ENCODE peak calls at places on chromosomes 2 and 18, in six cellular contexts. J is right atrium auricular region, R is HepG2, I is A549, L is colonic mucosa, V is ovary. Q is an unnamed sample.

GRCh38 chr2:160952462-160952861 is 207.8 kb upstream of the TANK start:
- DNase-seq in L (no peak), I (no peak), J (no peak), V (peak; percentile 43), R (no peak), Q (no peak)

GRCh38 chr2:223909048-223909741 is 35.9 kb downstream of the WDFY1 start:
- DNase-seq in R (peak; percentile 50), I (peak; percentile 10), V (no peak), J (no peak), L (no peak), Q (no peak)

GRCh38 chr2:223545406-223545805 is 56.8 kb downstream of the SCG2 start:
- DNase-seq in J (no peak), L (no peak), I (no peak), R (no peak), V (no peak), Q (no peak)

GRCh38 chr2:111627256-111627655 is 256.7 kb downstream of the ANAPC1 start:
- DNase-seq in I (no peak), L (no peak), J (no peak), R (no peak), V (no peak), Q (no peak)

GRCh38 chr2:8569332-8569930 is 112.4 kb upstream of the ID2 start:
- DNase-seq in I (no peak), V (no peak), R (no peak), J (no peak), L (peak; percentile 15), Q (peak; percentile 13)

GRCh38 chr2:12081481-12082210 is 335.2 kb downstream of the LPIN1 start:
- DNase-seq in I (no peak), R (no peak), L (no peak), J (no peak), V (no peak), Q (no peak)

GRCh38 chr2:224217233-224217961 is 178.3 kb upstream of the SERPINE2 start:
- DNase-seq in I (no peak), R (no peak), V (no peak), J (no peak), L (no peak), Q (no peak)

GRCh38 chr18:79729611-79730010 is 50.0 kb downstream of the CTDP1 start:
- DNase-seq in L (no peak), I (no peak), V (no peak), R (no peak), J (no peak), Q (no peak)

GRCh38 chr18:11906926-11907874 is 917 bp downstream of the MPPE1 start:
- DNase-seq in V (no peak), R (no peak), I (no peak), L (peak; percentile 22), J (no peak), Q (no peak)

GRCh38 chr18:68330658-68331057 is 384.2 kb downstream of the TMX3 start:
- DNase-seq in J (no peak), R (no peak), L (no peak), I (no peak), V (no peak), Q (no peak)

GRCh38 chr2:69811591-69811990 is 17.9 kb upstream of the GMCL1 start:
- DNase-seq in I (no peak), R (no peak), J (no peak), V (no peak), L (no peak), Q (no peak)

GRCh38 chr2:45138904-45139303 is 129.7 kb upstream of the SIX2 start:
- DNase-seq in L (no peak), R (no peak), J (no peak), V (no peak), I (no peak), Q (no peak)

GRCh38 chr2:183035298-183035953 is 2.8 kb downstream of the NCKAP1 start:
- DNase-seq in L (no peak), V (no peak), I (peak; percentile 2), J (no peak), R (no peak), Q (no peak)

GRCh38 chr2:28991021-28991420 is 9.9 kb downstream of the TOGARAM2 start:
- DNase-seq in V (peak; percentile 51), L (no peak), R (no peak), I (no peak), J (no peak), Q (peak; percentile 36)

GRCh38 chr18:6001867-6002266 is 106.5 kb upstream of the TMEM200C start:
- DNase-seq in I (no peak), L (no peak), V (no peak), R (no peak), J (no peak), Q (no peak)

GRCh38 chr2:47510745-47511144 is 107.8 kb downstream of the MSH2 start:
- DNase-seq in R (peak; percentile 12), L (no peak), J (no peak), V (no peak), I (peak; percentile 38), Q (no peak)

GRCh38 chr18:22510697-22511096 is 93.0 kb upstream of the CTAGE1 start:
- DNase-seq in J (no peak), V (no peak), I (no peak), L (no peak), R (no peak), Q (no peak)

GRCh38 chr2:40451926-40452605 is at the start of gene SLC8A1:
- DNase-seq in L (no peak), I (peak; percentile 49), R (no peak), J (no peak), V (peak; percentile 21), Q (no peak)

GRCh38 chr2:647003-647560 is 30.1 kb downstream of the TMEM18 start:
- DNase-seq in R (no peak), L (no peak), V (no peak), J (peak; percentile 50), I (no peak), Q (peak; percentile 11)

GRCh38 chr2:215536476-215536875 is 100.6 kb upstream of the FN1 start:
- DNase-seq in I (no peak), J (no peak), R (no peak), L (no peak), V (no peak), Q (no peak)

GRCh38 chr2:174682578-174683391 is 81.5 kb downstream of the CHRNA1 start:
- DNase-seq in J (no peak), L (peak; percentile 58), I (peak; percentile 64), R (no peak), V (peak; percentile 77), Q (peak; percentile 61)

GRCh38 chr18:79489048-79489899 is 93.5 kb downstream of the NFATC1 start:
- DNase-seq in L (no peak), V (peak; percentile 13), R (no peak), J (no peak), I (no peak), Q (no peak)

GRCh38 chr2:231711677-231712461 is 3.5 kb downstream of the PTMA start:
- DNase-seq in I (no peak), L (no peak), V (peak; percentile 15), J (no peak), R (no peak), Q (no peak)

GRCh38 chr18:45014047-45014501 is 333.4 kb downstream of the SETBP1 start:
- DNase-seq in R (no peak), I (peak; percentile 61), L (no peak), J (peak; percentile 62), V (no peak), Q (no peak)

GRCh38 chr2:174021056-174021656 is 56.0 kb upstream of the SP3 start:
- DNase-seq in J (no peak), R (no peak), I (no peak), L (no peak), V (no peak), Q (no peak)

GRCh38 chr2:241764272-241765241 is 12.1 kb upstream of the GAL3ST2 start:
- DNase-seq in I (no peak), J (no peak), V (no peak), L (no peak), R (no peak), Q (no peak)

GRCh38 chr18:61183798-61184197 is 149.4 kb upstream of the CDH20 start:
- DNase-seq in V (no peak), J (no peak), I (no peak), L (no peak), R (no peak), Q (no peak)

DNA sequence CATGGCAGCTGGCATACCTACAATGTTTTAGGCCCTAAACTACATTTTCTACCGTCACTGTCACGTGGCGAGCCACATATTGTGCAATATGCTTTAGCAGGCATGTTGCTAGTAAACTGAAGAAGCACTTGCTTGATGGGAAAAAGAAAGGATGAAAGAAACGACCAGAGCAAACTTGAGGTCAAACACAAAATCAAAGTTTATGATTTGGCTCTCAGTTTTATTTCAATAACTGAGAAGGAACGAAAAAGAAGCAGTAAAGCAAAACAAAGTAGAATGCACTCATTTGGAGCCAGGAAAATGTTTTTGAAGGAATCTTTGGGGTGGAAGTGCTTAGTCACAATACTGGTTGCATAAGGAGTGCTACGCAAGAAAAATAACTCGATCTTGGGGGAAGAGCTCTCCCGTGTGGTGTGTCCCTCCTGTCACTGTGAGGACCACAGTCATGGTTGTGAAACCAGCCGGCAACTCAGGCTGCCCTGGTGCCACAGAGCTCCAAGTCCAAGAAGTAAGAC is 349.8 kb downstream of the RBM43 start:
- DNase-seq in R (peak; percentile 24), V (peak; percentile 46), L (peak; percentile 37), I (peak; percentile 70), J (peak; percentile 92), Q (peak; percentile 27)
- TF ChIP-seq CTCF in R (peak; percentile 25), V (no peak), L (no peak), I (peak; percentile 30), J (no peak), Q (no peak)

GRCh38 chr2:15750433-15750814 is 158.8 kb downstream of the DDX1 start:
- DNase-seq in V (no peak), J (no peak), L (no peak), R (no peak), I (no peak), Q (no peak)
- H3K27ac ChIP-seq in V (no peak overlapping the region), J (no peak overlapping the region), L (no peak overlapping the region), R (no peak overlapping the region), I (no peak overlapping the region), Q (no peak overlapping the region)

DNA sequence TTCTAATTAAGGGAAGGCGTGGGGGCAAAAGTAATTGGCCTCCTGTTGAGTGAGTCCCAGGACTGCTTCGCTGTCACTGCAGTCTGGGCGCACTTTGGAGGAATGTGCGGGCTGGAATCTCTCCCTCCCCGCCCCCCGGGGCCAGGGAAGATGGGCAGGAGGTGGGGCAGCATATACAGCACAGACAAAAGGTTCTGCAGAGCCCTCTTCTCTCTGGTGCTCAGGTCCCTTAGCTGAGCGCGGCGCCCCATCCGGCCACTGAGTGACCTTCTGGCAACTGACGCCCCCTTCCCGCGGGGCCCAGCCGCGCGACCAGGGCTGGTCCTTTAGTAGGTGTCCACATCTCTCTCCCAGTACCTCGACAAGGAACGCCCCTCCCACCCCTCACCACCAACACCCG is 685.8 kb downstream of the NRXN1 start:
- DNase-seq in R (no peak), V (no peak), L (no peak), I (no peak), J (no peak), Q (no peak)
- TF ChIP-seq CTCF in R (no peak), V (no peak), L (no peak), I (no peak), J (no peak), Q (no peak)

DNA sequence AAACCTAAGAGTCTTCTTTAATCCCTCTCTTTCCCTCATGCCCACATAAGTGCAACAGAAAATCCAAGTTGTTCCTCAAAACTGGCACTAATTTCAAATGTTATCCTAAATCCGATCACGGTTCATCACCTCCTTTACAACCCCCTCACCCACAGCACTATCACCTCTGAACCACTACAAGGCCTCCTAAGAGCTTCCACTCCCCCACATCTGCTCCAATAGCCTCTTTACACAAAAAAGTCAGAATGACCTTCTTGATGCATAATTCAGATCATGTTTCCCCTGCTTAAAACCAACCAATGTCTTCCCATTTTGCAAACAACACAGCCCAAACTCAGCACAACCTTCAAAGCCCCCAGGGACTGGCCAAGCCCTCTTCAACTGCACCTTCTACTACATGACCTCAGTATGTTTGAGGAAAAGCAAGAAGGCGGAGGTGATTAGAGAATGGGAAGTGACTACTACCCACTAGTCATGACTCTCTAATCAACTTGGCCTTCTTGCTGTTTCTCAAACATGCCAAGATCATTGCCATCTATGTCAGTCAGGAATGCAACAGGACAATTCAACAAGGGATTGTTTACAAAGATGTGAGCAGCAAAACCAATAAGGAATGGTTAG is 34.6 kb upstream of the GCC2 start:
- DNase-seq in R (peak; percentile 12), I (no peak), L (no peak), V (no peak), J (no peak), Q (no peak)
- H3K27ac ChIP-seq in R (no peak overlapping the region), I (peak overlapping the region; percentile 73), L (no peak overlapping the region), V (no peak overlapping the region), J (no peak overlapping the region), Q (no peak overlapping the region)